ENCODE peak calls at places on chromosomes 7 and 10, in four cellular contexts. X is stimulated activated CD8-positive, alpha-beta memory T cell treated with anti-CD3 and anti-CD28 coated beads, Interleukin-4, amount 100 ng/mL, for 24 hours; T is hippocampal formation; F is SJSA1. J is an unnamed sample.

GRCh38 chr10:80205478-80206276 is at the start of gene ANXA11:
- DNase-seq in X (peak), T (no peak), F (peak), J (peak)

GRCh38 chr7:5344342-5344741 is 61.6 kb downstream of the SLC29A4 start:
- DNase-seq in X (no peak), T (no peak), F (no peak), J (no peak)

GRCh38 chr7:75638607-75639070 is 100.1 kb downstream of the HIP1 start:
- DNase-seq in X (no peak), T (peak), F (peak), J (no peak)

GRCh38 chr7:93119191-93119905 is 1.6 kb upstream of the SAMD9 start:
- DNase-seq in X (no peak), T (no peak), F (no peak), J (no peak)

GRCh38 chr10:75291800-75292199 is 56.0 kb upstream of the COMTD1 start:
- DNase-seq in X (no peak), T (no peak), F (peak), J (no peak)

GRCh38 chr10:18532881-18533535 is 118.4 kb downstream of the NSUN6 start:
- DNase-seq in X (no peak), T (no peak), F (no peak), J (no peak)

GRCh38 chr7:44891372-44891771 is 6.0 kb upstream of the PURB start:
- DNase-seq in X (no peak), T (no peak), F (no peak), J (no peak)

GRCh38 chr10:106268000-106268399 is 896.5 kb downstream of the SORCS1 start:
- DNase-seq in X (no peak), T (no peak), F (no peak), J (no peak)

GRCh38 chr7:12094365-12094921 is 116.7 kb upstream of the TMEM106B start:
- DNase-seq in X (no peak), T (no peak), F (no peak), J (no peak)

GRCh38 chr10:90326498-90327267 is 531.2 kb downstream of the HTR7 start:
- DNase-seq in X (no peak), T (no peak), F (no peak), J (no peak)

GRCh38 chr10:7084255-7085005 is 326.4 kb downstream of the SFMBT2 start:
- DNase-seq in X (no peak), T (no peak), F (no peak), J (no peak)

GRCh38 chr10:120987359-120987758 is 136.2 kb downstream of the WDR11 start:
- DNase-seq in X (no peak), T (no peak), F (peak), J (no peak)

GRCh38 chr10:57026307-57026706 is 665.2 kb upstream of the ZWINT start:
- DNase-seq in X (no peak), T (no peak), F (no peak), J (no peak)